ENCODE peak calls at places on chromosomes 13 and 19, in four cellular contexts. One of them, this sample, is unnamed.

GRCh38 chr13:32639502-32640105 is 53.4 kb downstream of the PDS5B start:
- DNase-seq in T-helper 1 cell: peak; percentile 22
- DNase-seq in kidney tubule cell: peak; percentile 60
- DNase-seq in germinal center: peak; percentile 41
- DNase-seq in this sample: peak; percentile 73

GRCh38 chr19:2013683-2013961 is 1.9 kb downstream of the BTBD2 start:
- DNase-seq in T-helper 1 cell: no peak
- DNase-seq in kidney tubule cell: no peak
- DNase-seq in germinal center: no peak
- DNase-seq in this sample: no peak

GRCh38 chr13:36965767-36966166 is 33.4 kb downstream of the ALG5 start:
- DNase-seq in T-helper 1 cell: no peak
- DNase-seq in kidney tubule cell: peak; percentile 87
- DNase-seq in germinal center: no peak
- DNase-seq in this sample: peak; percentile 81

GRCh38 chr13:59856281-59856810 is 307.4 kb downstream of the DIAPH3 start:
- DNase-seq in T-helper 1 cell: no peak
- DNase-seq in kidney tubule cell: peak; percentile 21
- DNase-seq in germinal center: no peak
- DNase-seq in this sample: peak; percentile 81

GRCh38 chr19:15223649-15224371 is 8.4 kb downstream of the EPHX3 start:
- DNase-seq in T-helper 1 cell: no peak
- DNase-seq in kidney tubule cell: no peak
- DNase-seq in germinal center: no peak
- DNase-seq in this sample: peak; percentile 43

GRCh38 chr13:21060063-21060826 is 1.1 kb downstream of the LATS2 start:
- DNase-seq in T-helper 1 cell: no peak
- DNase-seq in kidney tubule cell: peak; percentile 54
- DNase-seq in germinal center: no peak
- DNase-seq in this sample: peak; percentile 55

GRCh38 chr13:30634838-30635237 is 17.1 kb downstream of the USPL1 start:
- DNase-seq in T-helper 1 cell: no peak
- DNase-seq in kidney tubule cell: no peak
- DNase-seq in germinal center: no peak
- DNase-seq in this sample: no peak

GRCh38 chr19:17497149-17497798 is 14.2 kb upstream of the PGLS start:
- DNase-seq in T-helper 1 cell: no peak
- DNase-seq in kidney tubule cell: no peak
- DNase-seq in germinal center: no peak
- DNase-seq in this sample: no peak

GRCh38 chr19:31068268-31068667 is 281.0 kb downstream of the TSHZ3 start:
- DNase-seq in T-helper 1 cell: no peak
- DNase-seq in kidney tubule cell: no peak
- DNase-seq in germinal center: no peak
- DNase-seq in this sample: no peak

GRCh38 chr13:93755341-93755740 is 528.7 kb downstream of the GPC6 start:
- DNase-seq in T-helper 1 cell: no peak
- DNase-seq in kidney tubule cell: no peak
- DNase-seq in germinal center: no peak
- DNase-seq in this sample: no peak